ENCODE peak calls at places on chromosomes 16 and 17, in ten cellular contexts. One of them, this sample, is unnamed.

GRCh38 chr16:80744856-80745255 is 59.5 kb downstream of the CDYL2 start:
- DNase-seq in OCI-LY7: peak; percentile 7
- DNase-seq in spleen: no peak
- DNase-seq in body of pancreas: no peak
- DNase-seq in transverse colon: no peak
- DNase-seq in PC-3: no peak
- DNase-seq in tibial nerve: no peak
- DNase-seq in heart left ventricle: no peak
- DNase-seq in left ventricle myocardium inferior: no peak
- DNase-seq in breast epithelium: no peak
- DNase-seq in this sample: no peak

GRCh38 chr16:81524382-81524781 is 79.8 kb downstream of the CMIP start:
- DNase-seq in PC-3: no peak
- DNase-seq in breast epithelium: peak; percentile 22
- DNase-seq in spleen: peak; percentile 70
- DNase-seq in tibial nerve: no peak
- DNase-seq in heart left ventricle: peak; percentile 8
- DNase-seq in transverse colon: no peak
- DNase-seq in OCI-LY7: no peak
- DNase-seq in left ventricle myocardium inferior: no peak
- DNase-seq in body of pancreas: no peak
- DNase-seq in this sample: no peak

GRCh38 chr17:76529643-76530488 is 7.6 kb downstream of the CYGB start:
- DNase-seq in left ventricle myocardium inferior: peak; percentile 95
- DNase-seq in body of pancreas: peak; percentile 67
- DNase-seq in PC-3: no peak
- DNase-seq in spleen: peak; percentile 84
- DNase-seq in transverse colon: peak; percentile 72
- DNase-seq in breast epithelium: peak; percentile 63
- DNase-seq in heart left ventricle: peak; percentile 95
- DNase-seq in OCI-LY7: peak; percentile 39
- DNase-seq in tibial nerve: peak; percentile 82
- DNase-seq in this sample: peak; percentile 89

GRCh38 chr17:75047398-75048098 is 523 bp downstream of the KCTD2 start:
- DNase-seq in OCI-LY7: peak; percentile 47
- DNase-seq in spleen: peak; percentile 89
- DNase-seq in left ventricle myocardium inferior: peak; percentile 42
- DNase-seq in transverse colon: peak; percentile 51
- DNase-seq in PC-3: no peak
- DNase-seq in breast epithelium: no peak
- DNase-seq in body of pancreas: peak; percentile 27
- DNase-seq in heart left ventricle: peak; percentile 52
- DNase-seq in tibial nerve: peak; percentile 9
- DNase-seq in this sample: no peak

GRCh38 chr17:83030432-83030831 is 49.0 kb upstream of the METRNL start:
- DNase-seq in breast epithelium: no peak
- DNase-seq in PC-3: no peak
- DNase-seq in transverse colon: no peak
- DNase-seq in body of pancreas: no peak
- DNase-seq in tibial nerve: no peak
- DNase-seq in spleen: peak; percentile 54
- DNase-seq in OCI-LY7: no peak
- DNase-seq in left ventricle myocardium inferior: no peak
- DNase-seq in heart left ventricle: no peak
- DNase-seq in this sample: no peak

GRCh38 chr16:3509470-3509928 is 8.7 kb downstream of the CLUAP1 start:
- DNase-seq in spleen: peak; percentile 84
- DNase-seq in OCI-LY7: no peak
- DNase-seq in left ventricle myocardium inferior: no peak
- DNase-seq in PC-3: peak; percentile 72
- DNase-seq in heart left ventricle: no peak
- DNase-seq in body of pancreas: no peak
- DNase-seq in breast epithelium: peak; percentile 84
- DNase-seq in transverse colon: peak; percentile 63
- DNase-seq in tibial nerve: no peak
- DNase-seq in this sample: no peak

GRCh38 chr16:84532299-84532724 is 27.9 kb upstream of the MEAK7 start:
- DNase-seq in PC-3: no peak
- DNase-seq in spleen: peak; percentile 84
- DNase-seq in OCI-LY7: no peak
- DNase-seq in heart left ventricle: peak; percentile 71
- DNase-seq in transverse colon: peak; percentile 24
- DNase-seq in breast epithelium: peak; percentile 60
- DNase-seq in body of pancreas: peak; percentile 35
- DNase-seq in tibial nerve: peak; percentile 64
- DNase-seq in left ventricle myocardium inferior: peak; percentile 61
- DNase-seq in this sample: peak; percentile 85

GRCh38 chr17:82275326-82275725 is 1.8 kb upstream of the CSNK1D start:
- DNase-seq in OCI-LY7: no peak
- DNase-seq in left ventricle myocardium inferior: no peak
- DNase-seq in transverse colon: no peak
- DNase-seq in PC-3: no peak
- DNase-seq in body of pancreas: no peak
- DNase-seq in tibial nerve: no peak
- DNase-seq in breast epithelium: no peak
- DNase-seq in spleen: peak; percentile 66
- DNase-seq in heart left ventricle: no peak
- DNase-seq in this sample: no peak

GRCh38 chr16:85994492-85995433 is 95.8 kb downstream of the IRF8 start:
- DNase-seq in tibial nerve: no peak
- DNase-seq in left ventricle myocardium inferior: no peak
- DNase-seq in PC-3: no peak
- DNase-seq in body of pancreas: no peak
- DNase-seq in heart left ventricle: no peak
- DNase-seq in breast epithelium: no peak
- DNase-seq in spleen: no peak
- DNase-seq in transverse colon: no peak
- DNase-seq in OCI-LY7: peak; percentile 73
- DNase-seq in this sample: no peak

GRCh38 chr16:85998868-85999729 is 100.1 kb downstream of the IRF8 start:
- DNase-seq in OCI-LY7: peak; percentile 34
- DNase-seq in transverse colon: no peak
- DNase-seq in left ventricle myocardium inferior: no peak
- DNase-seq in tibial nerve: no peak
- DNase-seq in spleen: no peak
- DNase-seq in breast epithelium: no peak
- DNase-seq in body of pancreas: no peak
- DNase-seq in PC-3: no peak
- DNase-seq in heart left ventricle: no peak
- DNase-seq in this sample: peak; percentile 13

GRCh38 chr16:85998178-85998867 is 99.4 kb downstream of the IRF8 start:
- DNase-seq in tibial nerve: no peak
- DNase-seq in PC-3: no peak
- DNase-seq in left ventricle myocardium inferior: no peak
- DNase-seq in transverse colon: no peak
- DNase-seq in spleen: no peak
- DNase-seq in OCI-LY7: no peak
- DNase-seq in body of pancreas: no peak
- DNase-seq in heart left ventricle: no peak
- DNase-seq in breast epithelium: peak; percentile 20
- DNase-seq in this sample: no peak

GRCh38 chr16:85995591-85996461 is 96.9 kb downstream of the IRF8 start:
- DNase-seq in body of pancreas: no peak
- DNase-seq in left ventricle myocardium inferior: no peak
- DNase-seq in heart left ventricle: no peak
- DNase-seq in breast epithelium: no peak
- DNase-seq in OCI-LY7: peak; percentile 69
- DNase-seq in transverse colon: no peak
- DNase-seq in PC-3: no peak
- DNase-seq in spleen: no peak
- DNase-seq in tibial nerve: no peak
- DNase-seq in this sample: peak; percentile 48

GRCh38 chr16:85996843-85997242 is 97.9 kb downstream of the IRF8 start:
- DNase-seq in body of pancreas: no peak
- DNase-seq in tibial nerve: no peak
- DNase-seq in OCI-LY7: no peak
- DNase-seq in PC-3: no peak
- DNase-seq in left ventricle myocardium inferior: no peak
- DNase-seq in heart left ventricle: no peak
- DNase-seq in transverse colon: no peak
- DNase-seq in breast epithelium: peak; percentile 46
- DNase-seq in spleen: no peak
- DNase-seq in this sample: peak; percentile 62
- H3K4me1 ChIP-seq in body of pancreas: no peaks in the 10 kb centered on the region
- H3K4me1 ChIP-seq in tibial nerve: peaks cover 13% of the 10 kb centered on the region
- H3K4me1 ChIP-seq in OCI-LY7: peaks cover 51% of the 10 kb centered on the region
- H3K4me1 ChIP-seq in PC-3: no peaks in the 10 kb centered on the region
- H3K4me1 ChIP-seq in left ventricle myocardium inferior: no peaks in the 10 kb centered on the region
- H3K4me1 ChIP-seq in heart left ventricle: no peaks in the 10 kb centered on the region
- H3K4me1 ChIP-seq in transverse colon: no peaks in the 10 kb centered on the region
- H3K4me1 ChIP-seq in breast epithelium: no peaks in the 10 kb centered on the region
- H3K4me1 ChIP-seq in spleen: no peaks in the 10 kb centered on the region
- H3K4me1 ChIP-seq in this sample: no peaks in the 10 kb centered on the region

GRCh38 chr17:38872671-38873385 is 3.0 kb downstream of the LASP1 start:
- DNase-seq in PC-3: no peak
- DNase-seq in spleen: no peak
- DNase-seq in tibial nerve: no peak
- DNase-seq in transverse colon: peak; percentile 28
- DNase-seq in heart left ventricle: no peak
- DNase-seq in body of pancreas: peak; percentile 72
- DNase-seq in OCI-LY7: no peak
- DNase-seq in left ventricle myocardium inferior: no peak
- DNase-seq in breast epithelium: no peak
- DNase-seq in this sample: no peak

GRCh38 chr17:38877130-38877851 is 7.4 kb downstream of the LASP1 start:
- DNase-seq in tibial nerve: no peak
- DNase-seq in OCI-LY7: peak; percentile 93
- DNase-seq in left ventricle myocardium inferior: no peak
- DNase-seq in heart left ventricle: no peak
- DNase-seq in transverse colon: peak; percentile 43
- DNase-seq in breast epithelium: no peak
- DNase-seq in body of pancreas: no peak
- DNase-seq in spleen: peak; percentile 90
- DNase-seq in PC-3: no peak
- DNase-seq in this sample: no peak

GRCh38 chr17:38873646-38874380 is 4.0 kb downstream of the LASP1 start:
- DNase-seq in body of pancreas: no peak
- DNase-seq in heart left ventricle: no peak
- DNase-seq in PC-3: no peak
- DNase-seq in breast epithelium: no peak
- DNase-seq in OCI-LY7: no peak
- DNase-seq in left ventricle myocardium inferior: no peak
- DNase-seq in tibial nerve: no peak
- DNase-seq in transverse colon: peak; percentile 56
- DNase-seq in spleen: peak; percentile 75
- DNase-seq in this sample: no peak

GRCh38 chr17:38874505-38875419 is 4.9 kb downstream of the LASP1 start:
- DNase-seq in tibial nerve: no peak
- DNase-seq in body of pancreas: peak; percentile 38
- DNase-seq in OCI-LY7: no peak
- DNase-seq in breast epithelium: no peak
- DNase-seq in heart left ventricle: no peak
- DNase-seq in left ventricle myocardium inferior: no peak
- DNase-seq in transverse colon: no peak
- DNase-seq in PC-3: no peak
- DNase-seq in spleen: no peak
- DNase-seq in this sample: peak; percentile 87

GRCh38 chr17:38875477-38876080 is 5.7 kb downstream of the LASP1 start:
- DNase-seq in body of pancreas: no peak
- DNase-seq in transverse colon: no peak
- DNase-seq in PC-3: no peak
- DNase-seq in spleen: no peak
- DNase-seq in tibial nerve: no peak
- DNase-seq in heart left ventricle: no peak
- DNase-seq in left ventricle myocardium inferior: no peak
- DNase-seq in breast epithelium: no peak
- DNase-seq in OCI-LY7: no peak
- DNase-seq in this sample: no peak
- H3K4me1 ChIP-seq in body of pancreas: peaks cover 72% of the 10 kb centered on the region
- H3K4me1 ChIP-seq in transverse colon: peaks cover 79% of the 10 kb centered on the region
- H3K4me1 ChIP-seq in PC-3: peaks cover 45% of the 10 kb centered on the region
- H3K4me1 ChIP-seq in spleen: peaks cover 78% of the 10 kb centered on the region
- H3K4me1 ChIP-seq in tibial nerve: peaks cover 95% of the 10 kb centered on the region
- H3K4me1 ChIP-seq in heart left ventricle: peaks cover 52% of the 10 kb centered on the region
- H3K4me1 ChIP-seq in left ventricle myocardium inferior: peaks cover 100% of the 10 kb centered on the region
- H3K4me1 ChIP-seq in breast epithelium: peaks cover 58% of the 10 kb centered on the region
- H3K4me1 ChIP-seq in OCI-LY7: peaks cover 88% of the 10 kb centered on the region
- H3K4me1 ChIP-seq in this sample: no peaks in the 10 kb centered on the region

DNA sequence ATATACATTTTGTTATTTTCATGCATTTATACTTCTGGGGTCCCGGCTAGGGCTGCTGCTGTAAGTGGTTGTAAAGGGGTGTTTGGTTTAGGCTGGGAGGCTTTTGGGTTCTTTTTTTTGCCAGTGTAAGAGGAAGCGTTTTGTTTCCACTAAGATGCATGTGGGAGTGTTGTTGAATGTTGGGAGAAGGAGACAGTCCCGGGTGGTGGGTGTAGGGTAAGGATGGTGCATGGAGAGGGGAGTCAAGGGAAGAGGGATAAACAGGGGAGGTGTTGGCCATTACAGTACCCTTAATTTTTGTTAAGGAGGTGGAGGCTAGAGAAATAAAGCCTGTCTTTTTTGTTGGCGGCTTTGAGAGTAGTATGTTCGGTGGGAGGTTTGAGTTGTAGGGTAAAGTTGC is 8.4 kb upstream of the ZNF747 start:
- DNase-seq in OCI-LY7: no peak
- DNase-seq in transverse colon: no peak
- DNase-seq in heart left ventricle: no peak
- DNase-seq in spleen: no peak
- DNase-seq in left ventricle myocardium inferior: no peak
- DNase-seq in body of pancreas: no peak
- DNase-seq in breast epithelium: no peak
- DNase-seq in tibial nerve: no peak
- DNase-seq in PC-3: no peak
- DNase-seq in this sample: no peak
- H3K4me1 ChIP-seq in OCI-LY7: peaks cover 11% of the 10 kb centered on the region
- H3K4me1 ChIP-seq in transverse colon: peaks cover 16% of the 10 kb centered on the region
- H3K4me1 ChIP-seq in heart left ventricle: no peaks in the 10 kb centered on the region
- H3K4me1 ChIP-seq in spleen: no peaks in the 10 kb centered on the region
- H3K4me1 ChIP-seq in left ventricle myocardium inferior: peaks cover 42% of the 10 kb centered on the region
- H3K4me1 ChIP-seq in body of pancreas: peaks cover 28% of the 10 kb centered on the region
- H3K4me1 ChIP-seq in breast epithelium: no peaks in the 10 kb centered on the region
- H3K4me1 ChIP-seq in tibial nerve: peaks cover 11% of the 10 kb centered on the region
- H3K4me1 ChIP-seq in PC-3: no peaks in the 10 kb centered on the region
- H3K4me1 ChIP-seq in this sample: no peaks in the 10 kb centered on the region

GRCh38 chr16:582218-582613 is 7.7 kb upstream of the RAB40C start:
- DNase-seq in spleen: no peak
- DNase-seq in tibial nerve: no peak
- DNase-seq in OCI-LY7: no peak
- DNase-seq in PC-3: no peak
- DNase-seq in body of pancreas: no peak
- DNase-seq in left ventricle myocardium inferior: no peak
- DNase-seq in breast epithelium: no peak
- DNase-seq in heart left ventricle: no peak
- DNase-seq in transverse colon: no peak
- DNase-seq in this sample: no peak

GRCh38 chr16:578870-579405 is 9.2 kb downstream of the PIGQ start:
- DNase-seq in left ventricle myocardium inferior: peak; percentile 74
- DNase-seq in breast epithelium: no peak
- DNase-seq in PC-3: peak; percentile 48
- DNase-seq in transverse colon: peak; percentile 79
- DNase-seq in body of pancreas: peak; percentile 86
- DNase-seq in heart left ventricle: peak; percentile 83
- DNase-seq in OCI-LY7: peak; percentile 77
- DNase-seq in tibial nerve: peak; percentile 43
- DNase-seq in spleen: peak; percentile 93
- DNase-seq in this sample: peak; percentile 80

GRCh38 chr16:582614-583331 is 7.1 kb upstream of the RAB40C start:
- DNase-seq in transverse colon: no peak
- DNase-seq in tibial nerve: no peak
- DNase-seq in heart left ventricle: peak; percentile 87
- DNase-seq in spleen: no peak
- DNase-seq in body of pancreas: peak; percentile 97
- DNase-seq in left ventricle myocardium inferior: no peak
- DNase-seq in breast epithelium: no peak
- DNase-seq in PC-3: no peak
- DNase-seq in OCI-LY7: no peak
- DNase-seq in this sample: no peak

GRCh38 chr16:580141-580945 is 9.5 kb upstream of the RAB40C start:
- DNase-seq in PC-3: no peak
- DNase-seq in spleen: no peak
- DNase-seq in OCI-LY7: no peak
- DNase-seq in tibial nerve: no peak
- DNase-seq in left ventricle myocardium inferior: no peak
- DNase-seq in breast epithelium: no peak
- DNase-seq in heart left ventricle: no peak
- DNase-seq in body of pancreas: peak; percentile 90
- DNase-seq in transverse colon: no peak
- DNase-seq in this sample: no peak

DNA sequence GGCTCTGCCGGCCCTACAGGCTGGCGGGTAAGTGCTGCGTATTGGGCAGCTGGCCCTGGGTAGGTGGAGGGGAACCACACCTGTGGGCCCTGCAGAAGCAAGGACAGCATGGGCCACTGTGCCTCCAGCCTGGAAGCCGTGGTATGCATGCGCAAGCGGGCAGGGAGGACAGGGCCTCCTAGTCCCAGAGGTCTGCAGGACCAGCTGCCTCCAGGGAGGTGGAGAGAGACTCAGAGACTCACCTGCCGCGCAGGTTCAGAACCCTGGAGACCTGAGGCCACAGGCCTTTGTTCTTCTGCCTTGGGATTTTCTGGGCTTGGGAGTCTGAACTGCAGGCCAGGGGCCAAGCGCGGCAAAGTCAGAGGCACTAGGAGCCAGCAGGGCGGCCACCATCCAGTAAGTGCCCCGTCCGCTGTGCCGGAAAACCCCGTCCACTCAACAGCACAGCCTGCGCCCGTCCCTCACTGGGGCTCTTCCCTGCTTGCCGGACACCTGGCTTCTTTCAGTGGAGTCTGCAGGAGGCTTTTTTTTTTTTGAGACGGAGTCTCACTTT is 8.8 kb upstream of the RAB40C start:
- DNase-seq in PC-3: no peak
- DNase-seq in tibial nerve: no peak
- DNase-seq in left ventricle myocardium inferior: no peak
- DNase-seq in body of pancreas: peak; percentile 66
- DNase-seq in heart left ventricle: no peak
- DNase-seq in breast epithelium: no peak
- DNase-seq in OCI-LY7: no peak
- DNase-seq in spleen: no peak
- DNase-seq in transverse colon: no peak
- DNase-seq in this sample: no peak
- H3K4me1 ChIP-seq in PC-3: no peaks in the 10 kb centered on the region
- H3K4me1 ChIP-seq in tibial nerve: peaks cover 26% of the 10 kb centered on the region
- H3K4me1 ChIP-seq in left ventricle myocardium inferior: peaks cover 18% of the 10 kb centered on the region
- H3K4me1 ChIP-seq in body of pancreas: peaks cover 64% of the 10 kb centered on the region
- H3K4me1 ChIP-seq in heart left ventricle: no peaks in the 10 kb centered on the region
- H3K4me1 ChIP-seq in breast epithelium: no peaks in the 10 kb centered on the region
- H3K4me1 ChIP-seq in OCI-LY7: peaks cover 10% of the 10 kb centered on the region
- H3K4me1 ChIP-seq in spleen: no peaks in the 10 kb centered on the region
- H3K4me1 ChIP-seq in transverse colon: peaks cover 6% of the 10 kb centered on the region
- H3K4me1 ChIP-seq in this sample: no peaks in the 10 kb centered on the region

This sample was measured in aorta.